ENCODE peak calls at places on chromosome 1, in four cellular contexts. T, J, U and L are unnamed samples.

GRCh38 chr1:175933801-175934200 is 190.4 kb upstream of the TNR start:
- DNase-seq in T (peak), J (no peak), U (no peak), L (no peak)

GRCh38 chr1:180188679-180189175 is 34.1 kb downstream of the QSOX1 start:
- DNase-seq in T (no peak), J (no peak), U (no peak), L (no peak)

GRCh38 chr1:160085686-160086089 is 4.3 kb downstream of the KCNJ9 start:
- DNase-seq in T (peak), J (peak), U (peak), L (peak)

GRCh38 chr1:118339431-118340146 is 154.6 kb upstream of the SPAG17 start:
- DNase-seq in T (no peak), J (no peak), U (no peak), L (no peak)

GRCh38 chr1:198716051-198716450 is 77.2 kb downstream of the PTPRC start:
- DNase-seq in T (no peak), J (no peak), U (no peak), L (no peak)

GRCh38 chr1:59028052-59028451 is 244.2 kb upstream of the JUN start:
- DNase-seq in T (no peak), J (no peak), U (no peak), L (no peak)

GRCh38 chr1:1161683-1162079 is 12.0 kb upstream of the TTLL10 start:
- DNase-seq in T (peak), J (no peak), U (no peak), L (no peak)

GRCh38 chr1:37041483-37041882 is 7.2 kb upstream of the GRIK3 start:
- DNase-seq in T (no peak), J (no peak), U (no peak), L (no peak)

GRCh38 chr1:156852414-156852874 is 6.5 kb downstream of the INSRR start:
- DNase-seq in T (peak), J (peak), U (no peak), L (no peak)